ENCODE peak calls at places on chromosomes 13 and 19, in four cellular contexts. W, O, J and P are unnamed samples.
A peak's percentile ranks its signal among the peaks of the same experiment; 100 is the strongest.

GRCh38 chr19:5046339-5047039 is 77.6 kb downstream of the KDM4B start:
- DNase-seq in W (peak; percentile 74), J (peak; percentile 63), O (peak; percentile 80), P (peak; percentile 83)

GRCh38 chr13:84645196-84646071 is 763.2 kb upstream of the SLITRK1 start:
- DNase-seq in J (no peak), O (no peak), W (no peak), P (no peak)

GRCh38 chr19:35518313-35518712 is 4.9 kb upstream of the DMKN start:
- DNase-seq in W (peak; percentile 89), O (no peak), J (no peak), P (no peak)

GRCh38 chr19:8897106-8897505 is 64.9 kb downstream of the MBD3L1 start:
- DNase-seq in J (no peak), W (no peak), O (no peak), P (no peak)

GRCh38 chr19:47190167-47190727 is 40.8 kb downstream of the BBC3 start:
- DNase-seq in O (peak; percentile 76), J (peak; percentile 87), W (peak; percentile 38), P (peak; percentile 90)

GRCh38 chr13:78689011-78689410 is 30.1 kb upstream of the OBI1 start:
- DNase-seq in O (no peak), W (no peak), J (no peak), P (no peak)

GRCh38 chr13:45278096-45278645 is 62.8 kb downstream of the TPT1 start:
- DNase-seq in J (no peak), W (no peak), O (no peak), P (no peak)

GRCh38 chr19:3111586-3112247 is 17.6 kb downstream of the GNA11 start:
- DNase-seq in W (no peak), J (no peak), O (no peak), P (no peak)

GRCh38 chr19:1130801-1131717 is 27.3 kb downstream of the GPX4 start:
- DNase-seq in W (no peak), J (no peak), O (no peak), P (peak; percentile 46)

GRCh38 chr19:36973021-36973843 is 57.1 kb downstream of the ZNF568 start:
- DNase-seq in W (peak; percentile 61), J (no peak), O (peak; percentile 92), P (peak; percentile 78)

GRCh38 chr19:2668188-2668763 is 34.2 kb downstream of the GNG7 start:
- DNase-seq in W (no peak), O (no peak), J (no peak), P (no peak)

GRCh38 chr13:20351279-20352022 is 119.3 kb upstream of the GJB6 start:
- DNase-seq in O (no peak), W (peak; percentile 37), J (no peak), P (no peak)

GRCh38 chr13:40508112-40508511 is 158.3 kb downstream of the FOXO1 start:
- DNase-seq in O (no peak), J (no peak), W (peak; percentile 28), P (no peak)

GRCh38 chr13:27290715-27291114 is 20.1 kb downstream of the RASL11A start:
- DNase-seq in W (no peak), O (no peak), J (no peak), P (no peak)

GRCh38 chr13:68261105-68261504 is 1031.0 kb upstream of the PCDH9 start:
- DNase-seq in O (no peak), W (no peak), J (no peak), P (no peak)

GRCh38 chr13:32272021-32272695 is 43.0 kb downstream of the ZAR1L start:
- DNase-seq in J (no peak), O (no peak), W (no peak), P (no peak)

GRCh38 chr19:41352609-41353465 is 885 bp downstream of the TGFB1 start:
- DNase-seq in J (peak; percentile 90), O (peak; percentile 73), W (no peak), P (peak; percentile 66)

GRCh38 chr19:11377237-11377636 is 2.8 kb downstream of the SWSAP1 start:
- DNase-seq in J (no peak), O (no peak), W (peak; percentile 81), P (no peak)

GRCh38 chr13:40777166-40777956 is 6.4 kb upstream of the MRPS31 start:
- DNase-seq in O (peak; percentile 72), J (peak; percentile 36), W (no peak), P (no peak)